ENCODE peak calls at places on chromosome 14, in seven cellular contexts. L, K, Z, C, T, V and U are unnamed samples.

GRCh38 chr14:28703482-28703881 is 63.1 kb upstream of the FOXG1 start:
- DNase-seq in L (no peak), K (no peak), Z (no peak), C (no peak), T (no peak), V (no peak), U (no peak)

GRCh38 chr14:61281186-61281676 is at the start of gene TMEM30B:
- DNase-seq in L (peak), K (no peak), Z (no peak), C (peak), T (peak), V (no peak), U (no peak)

GRCh38 chr14:86464386-86464785 is 934.4 kb downstream of the FLRT2 start:
- DNase-seq in L (no peak), K (no peak), Z (no peak), C (no peak), T (no peak), V (no peak), U (peak)

GRCh38 chr14:55535521-55536207 is 44.3 kb upstream of the KTN1 start:
- DNase-seq in L (peak), K (no peak), Z (no peak), C (no peak), T (no peak), V (no peak), U (no peak)

GRCh38 chr14:101075801-101076413 is 172.4 kb upstream of the RTL1 start:
- DNase-seq in L (no peak), K (no peak), Z (no peak), C (no peak), T (no peak), V (no peak), U (no peak)

GRCh38 chr14:100067971-100068959 is 3.0 kb downstream of the EVL start:
- DNase-seq in L (peak), K (peak), Z (no peak), C (no peak), T (no peak), V (peak), U (peak)

GRCh38 chr14:31934767-31935266 is 142.3 kb upstream of the ARHGAP5 start:
- DNase-seq in L (peak), K (peak), Z (peak), C (peak), T (peak), V (no peak), U (peak)

GRCh38 chr14:61470261-61470953 is 149.0 kb downstream of the PRKCH start:
- DNase-seq in L (peak), K (no peak), Z (peak), C (peak), T (peak), V (no peak), U (peak)

GRCh38 chr14:25308244-25308643 is 258.3 kb upstream of the STXBP6 start:
- DNase-seq in L (no peak), K (no peak), Z (no peak), C (no peak), T (peak), V (no peak), U (peak)

GRCh38 chr14:38950676-38951075 is 152.4 kb downstream of the SEC23A start:
- DNase-seq in L (no peak), K (no peak), Z (no peak), C (no peak), T (no peak), V (no peak), U (peak)

GRCh38 chr14:61474671-61475070 is 153.3 kb downstream of the PRKCH start:
- DNase-seq in L (no peak), K (no peak), Z (no peak), C (no peak), T (no peak), V (no peak), U (no peak)

GRCh38 chr14:104373055-104373854 is 206.3 kb upstream of the C14orf180 start:
- DNase-seq in L (no peak), K (no peak), Z (no peak), C (no peak), T (no peak), V (no peak), U (no peak)
- TF ChIP-seq EZH2phosphoT487 in L (no peak), K (no peak), Z (no peak), C (no peak), T (no peak), V (no peak), U (no peak)

GRCh38 chr14:102500724-102501123 is 8.9 kb downstream of the ANKRD9 start:
- DNase-seq in L (no peak), K (no peak), Z (no peak), C (no peak), T (no peak), V (no peak), U (no peak)

GRCh38 chr14:102501751-102502315 is 7.7 kb downstream of the ANKRD9 start:
- DNase-seq in L (no peak), K (no peak), Z (no peak), C (no peak), T (peak), V (peak), U (no peak)

GRCh38 chr14:102498678-102499265 is 10.8 kb downstream of the ANKRD9 start:
- DNase-seq in L (no peak), K (no peak), Z (no peak), C (no peak), T (no peak), V (no peak), U (no peak)

GRCh38 chr14:102499401-102500189 is 10.0 kb downstream of the ANKRD9 start:
- DNase-seq in L (no peak), K (no peak), Z (no peak), C (no peak), T (no peak), V (no peak), U (no peak)

DNA sequence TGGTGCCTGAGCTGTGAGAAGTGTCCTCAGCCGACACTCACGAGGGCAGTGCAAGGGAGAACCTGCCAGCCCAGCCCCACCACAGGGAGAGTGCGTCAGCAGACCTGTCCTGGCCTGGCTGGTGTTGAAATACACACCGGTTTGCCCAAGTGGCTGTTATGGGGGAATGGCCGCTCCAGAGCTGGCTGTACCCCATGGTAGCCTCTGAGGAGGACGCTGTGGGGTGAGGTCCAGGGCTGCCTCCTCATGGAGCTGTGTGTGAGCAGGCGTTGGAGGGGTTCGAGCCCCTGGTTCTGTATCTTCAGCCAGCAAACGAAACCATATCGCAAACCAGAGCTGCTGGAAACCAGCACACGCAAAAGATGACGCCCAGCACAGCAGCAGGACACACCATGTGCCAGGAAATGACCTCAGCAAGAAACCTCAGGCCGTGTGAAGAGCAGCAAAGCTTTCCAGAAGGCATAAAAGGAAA is 9.3 kb downstream of the ANKRD9 start:
- DNase-seq in L (no peak), K (no peak), Z (no peak), C (peak), T (no peak), V (no peak), U (peak)
- H3K27ac ChIP-seq in L (no peak), K (no peak), Z (no peak), C (peak), T (no peak), V (no peak), U (peak)

GRCh38 chr14:52012635-52013034 is 23.3 kb downstream of the RTRAF start:
- DNase-seq in L (no peak), K (no peak), Z (no peak), C (no peak), T (peak), V (no peak), U (peak)
- TF ChIP-seq EZH2phosphoT487 in L (no peak), K (no peak), Z (no peak), C (no peak), T (no peak), V (no peak), U (no peak)

GRCh38 chr14:73802431-73803188 is 49.0 kb upstream of the PTGR2 start:
- DNase-seq in L (peak), K (no peak), Z (peak), C (peak), T (peak), V (no peak), U (no peak)
- H3K27ac ChIP-seq in L (no peak), K (no peak), Z (no peak), C (peak), T (no peak), V (no peak), U (no peak)

GRCh38 chr14:68546839-68547238 is 246.0 kb downstream of the ZFP36L1 start:
- DNase-seq in L (peak), K (no peak), Z (no peak), C (no peak), T (no peak), V (no peak), U (peak)

GRCh38 chr14:68549057-68549421 is 243.8 kb downstream of the ZFP36L1 start:
- DNase-seq in L (peak), K (peak), Z (no peak), C (no peak), T (peak), V (no peak), U (peak)

GRCh38 chr14:68547305-68548193 is 245.3 kb downstream of the ZFP36L1 start:
- DNase-seq in L (peak), K (peak), Z (no peak), C (peak), T (no peak), V (no peak), U (peak)

GRCh38 chr14:68549966-68550705 is 242.7 kb downstream of the ZFP36L1 start:
- DNase-seq in L (peak), K (no peak), Z (no peak), C (no peak), T (peak), V (no peak), U (no peak)

GRCh38 chr14:68548194-68549056 is 244.4 kb downstream of the ZFP36L1 start:
- DNase-seq in L (peak), K (peak), Z (peak), C (peak), T (peak), V (no peak), U (peak)
- TF ChIP-seq EZH2phosphoT487 in L (no peak), K (no peak), Z (no peak), C (no peak), T (no peak), V (no peak), U (no peak)

DNA sequence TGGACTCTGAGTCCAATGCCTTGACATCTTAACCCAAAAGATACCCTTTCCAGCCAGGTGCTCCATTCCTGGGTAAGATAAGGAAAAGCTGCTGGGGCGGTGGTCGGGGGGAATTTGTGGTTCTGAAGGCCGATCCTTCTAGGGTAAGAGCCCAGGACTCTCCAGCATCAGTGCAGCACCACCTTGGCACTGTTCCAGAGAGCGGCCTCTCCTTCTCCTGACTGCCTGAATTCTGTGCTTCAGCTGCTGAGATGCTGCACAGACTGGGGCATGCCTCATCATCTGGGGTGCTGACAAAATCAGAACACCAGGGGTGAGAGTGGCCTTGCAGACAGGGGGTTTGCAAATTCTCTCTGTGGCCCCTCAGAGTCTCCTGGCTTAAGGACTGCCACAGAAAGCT is 87.5 kb downstream of the SPTB start:
- DNase-seq in L (no peak), K (no peak), Z (no peak), C (no peak), T (no peak), V (no peak), U (no peak)
- H3K27ac ChIP-seq in L (no peak), K (no peak), Z (no peak), C (no peak), T (no peak), V (no peak), U (no peak)